ENCODE peak calls at places on chromosome 13, in six cellular contexts. J, L, S, Y, E and B are unnamed samples.

GRCh38 chr13:21541271-21541670 is 62.7 kb downstream of the MICU2 start:
- DNase-seq in J (no peak), L (no peak), S (no peak), Y (no peak), E (no peak), B (no peak)

GRCh38 chr13:107554355-107554905 is 660.9 kb downstream of the LIG4 start:
- DNase-seq in J (no peak), L (no peak), S (no peak), Y (no peak), E (no peak), B (no peak)

GRCh38 chr13:103883152-103883551 is 816.9 kb upstream of the SLC10A2 start:
- DNase-seq in J (peak), L (peak), S (peak), Y (peak), E (peak), B (no peak)

GRCh38 chr13:40639226-40639681 is 27.2 kb downstream of the FOXO1 start:
- DNase-seq in J (peak), L (peak), S (no peak), Y (no peak), E (peak), B (no peak)

GRCh38 chr13:50676602-50677001 is 166.9 kb downstream of the DLEU7 start:
- DNase-seq in J (peak), L (peak), S (no peak), Y (no peak), E (peak), B (no peak)

GRCh38 chr13:75010941-75011340 is 471.0 kb downstream of the TBC1D4 start:
- DNase-seq in J (no peak), L (no peak), S (no peak), Y (no peak), E (no peak), B (no peak)

GRCh38 chr13:85982102-85982501 is 182.9 kb upstream of the SLITRK6 start:
- DNase-seq in J (no peak), L (no peak), S (no peak), Y (no peak), E (no peak), B (no peak)

GRCh38 chr13:72255908-72256307 is 388.9 kb upstream of the DACH1 start:
- DNase-seq in J (peak), L (no peak), S (no peak), Y (no peak), E (peak), B (no peak)

GRCh38 chr13:66077286-66077685 is 1152.8 kb downstream of the PCDH9 start:
- DNase-seq in J (peak), L (no peak), S (no peak), Y (no peak), E (no peak), B (no peak)

GRCh38 chr13:77177646-77178045 is 149.2 kb downstream of the MYCBP2 start:
- DNase-seq in J (no peak), L (no peak), S (no peak), Y (no peak), E (no peak), B (no peak)

GRCh38 chr13:112000888-112001287 is 66.1 kb upstream of the SOX1 start:
- DNase-seq in J (no peak), L (no peak), S (no peak), Y (no peak), E (no peak), B (no peak)

GRCh38 chr13:70905035-70905434 is 796.8 kb upstream of the KLHL1 start:
- DNase-seq in J (peak), L (no peak), S (no peak), Y (no peak), E (peak), B (no peak)

GRCh38 chr13:93146584-93147292 is 79.9 kb upstream of the GPC6 start:
- DNase-seq in J (peak), L (peak), S (no peak), Y (no peak), E (no peak), B (no peak)

GRCh38 chr13:52949744-52950143 is 78.9 kb upstream of the OLFM4 start:
- DNase-seq in J (no peak), L (no peak), S (no peak), Y (no peak), E (no peak), B (no peak)

GRCh38 chr13:107301724-107302374 is 733.9 kb upstream of the ARGLU1 start:
- DNase-seq in J (peak), L (no peak), S (no peak), Y (no peak), E (peak), B (no peak)

GRCh38 chr13:47932953-47933687 is 68.0 kb downstream of the SUCLA2 start:
- DNase-seq in J (peak), L (no peak), S (no peak), Y (no peak), E (no peak), B (no peak)

GRCh38 chr13:94233401-94233800 is 246.1 kb downstream of the DCT start:
- DNase-seq in J (peak), L (peak), S (no peak), Y (peak), E (peak), B (no peak)

GRCh38 chr13:48483589-48483988 is 49.3 kb downstream of the RCBTB2 start:
- DNase-seq in J (no peak), L (no peak), S (no peak), Y (no peak), E (no peak), B (no peak)

GRCh38 chr13:33497146-33497845 is 211.7 kb upstream of the STARD13 start:
- DNase-seq in J (peak), L (no peak), S (no peak), Y (no peak), E (peak), B (no peak)

GRCh38 chr13:99273128-99273527 is 14.9 kb upstream of the GPR18 start:
- DNase-seq in J (no peak), L (no peak), S (no peak), Y (no peak), E (no peak), B (no peak)

GRCh38 chr13:114096811-114097503 is 35.5 kb downstream of the RASA3 start:
- DNase-seq in J (no peak), L (no peak), S (peak), Y (no peak), E (no peak), B (no peak)

GRCh38 chr13:35787937-35788336 is 311.4 kb upstream of the MAB21L1 start:
- DNase-seq in J (no peak), L (no peak), S (no peak), Y (no peak), E (no peak), B (no peak)

GRCh38 chr13:78586706-78587105 is 16.6 kb downstream of the POU4F1 start:
- DNase-seq in J (peak), L (no peak), S (no peak), Y (no peak), E (no peak), B (no peak)

GRCh38 chr13:72004975-72005374 is 138.0 kb upstream of the DACH1 start:
- DNase-seq in J (peak), L (no peak), S (no peak), Y (peak), E (no peak), B (no peak)

GRCh38 chr13:101845501-101846012 is 393.1 kb downstream of the ITGBL1 start:
- DNase-seq in J (no peak), L (no peak), S (no peak), Y (no peak), E (no peak), B (no peak)

GRCh38 chr13:80339578-80339840 is 1.4 kb downstream of the SPRY2 start:
- DNase-seq in J (peak), L (no peak), S (no peak), Y (no peak), E (no peak), B (peak)

GRCh38 chr13:109162248-109163051 is 533.0 kb downstream of the MYO16 start:
- DNase-seq in J (no peak), L (no peak), S (no peak), Y (no peak), E (no peak), B (peak)

GRCh38 chr13:109412232-109412935 is 374.0 kb downstream of the IRS2 start:
- DNase-seq in J (peak), L (no peak), S (no peak), Y (no peak), E (peak), B (no peak)

GRCh38 chr13:49443327-49443688 is 556 bp downstream of the CAB39L start:
- DNase-seq in J (peak), L (no peak), S (no peak), Y (no peak), E (peak), B (peak)

GRCh38 chr13:49838989-49839388 is 46.5 kb upstream of the KPNA3 start:
- DNase-seq in J (no peak), L (no peak), S (no peak), Y (no peak), E (no peak), B (no peak)

GRCh38 chr13:28533441-28534166 is 38.7 kb upstream of the FLT1 start:
- DNase-seq in J (no peak), L (no peak), S (no peak), Y (no peak), E (no peak), B (no peak)

DNA sequence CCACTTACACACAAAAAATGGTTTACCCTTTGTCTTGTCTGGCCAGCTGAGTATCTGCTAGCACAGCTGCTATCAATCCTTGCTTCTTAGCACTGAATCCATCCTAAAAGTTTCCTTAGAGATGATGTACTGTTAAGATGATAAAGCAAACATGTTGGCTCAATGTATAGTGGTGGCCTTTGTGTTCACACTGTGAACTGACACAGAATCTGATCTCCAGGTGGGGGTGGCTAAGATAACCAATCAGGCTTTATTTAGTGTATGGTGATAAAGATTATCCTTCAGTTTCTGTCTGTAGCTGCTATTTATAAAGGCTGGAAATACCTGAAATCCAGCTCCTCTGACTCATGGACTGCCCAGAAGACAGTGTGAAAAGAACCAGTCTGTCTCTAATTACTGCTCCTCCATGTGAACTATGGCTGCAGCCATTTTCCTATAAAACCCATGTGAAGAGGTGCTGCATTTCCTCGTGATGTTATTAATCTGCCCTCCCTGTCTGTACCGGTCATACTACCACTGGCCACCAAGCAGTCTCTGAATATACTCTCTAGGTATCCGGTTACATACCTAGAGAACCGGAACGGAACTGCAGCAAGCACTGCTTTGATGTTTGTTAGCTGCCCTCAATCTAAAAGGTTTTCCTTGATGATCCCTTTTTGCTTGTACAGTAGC is 238.1 kb downstream of the LHFPL6 start:
- DNase-seq in J (no peak), L (no peak), S (no peak), Y (no peak), E (no peak), B (no peak)
- TF ChIP-seq CTCF in J (no peak), L (no peak), S (no peak), Y (no peak), E (no peak), B (no peak)

DNA sequence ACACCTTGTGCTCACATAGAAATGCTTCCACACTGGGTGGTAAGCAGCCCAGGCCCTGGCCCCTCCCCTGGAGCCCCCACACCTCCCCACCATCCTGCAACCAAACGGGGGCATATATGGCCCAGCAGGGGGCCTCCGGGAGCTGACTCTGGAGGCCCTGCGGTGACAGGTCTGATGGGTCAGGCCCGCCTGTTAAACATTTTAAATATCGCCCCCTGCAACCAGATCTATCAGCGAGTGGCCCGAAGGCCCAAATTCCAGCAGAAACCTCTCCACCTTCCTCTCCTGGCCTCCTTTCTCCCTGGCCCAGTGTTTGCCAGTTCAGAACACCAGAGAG is 48.0 kb upstream of the KATNAL1 start:
- DNase-seq in J (no peak), L (no peak), S (peak), Y (no peak), E (peak), B (peak)
- TF ChIP-seq CTCF in J (no peak), L (no peak), S (peak), Y (no peak), E (peak), B (peak)

GRCh38 chr13:42836930-42837329 is 55.5 kb downstream of the FAM216B start:
- DNase-seq in J (peak), L (peak), S (no peak), Y (peak), E (peak), B (no peak)
- TF ChIP-seq CTCF in J (peak), L (peak), S (peak), Y (peak), E (no peak), B (no peak)

DNA sequence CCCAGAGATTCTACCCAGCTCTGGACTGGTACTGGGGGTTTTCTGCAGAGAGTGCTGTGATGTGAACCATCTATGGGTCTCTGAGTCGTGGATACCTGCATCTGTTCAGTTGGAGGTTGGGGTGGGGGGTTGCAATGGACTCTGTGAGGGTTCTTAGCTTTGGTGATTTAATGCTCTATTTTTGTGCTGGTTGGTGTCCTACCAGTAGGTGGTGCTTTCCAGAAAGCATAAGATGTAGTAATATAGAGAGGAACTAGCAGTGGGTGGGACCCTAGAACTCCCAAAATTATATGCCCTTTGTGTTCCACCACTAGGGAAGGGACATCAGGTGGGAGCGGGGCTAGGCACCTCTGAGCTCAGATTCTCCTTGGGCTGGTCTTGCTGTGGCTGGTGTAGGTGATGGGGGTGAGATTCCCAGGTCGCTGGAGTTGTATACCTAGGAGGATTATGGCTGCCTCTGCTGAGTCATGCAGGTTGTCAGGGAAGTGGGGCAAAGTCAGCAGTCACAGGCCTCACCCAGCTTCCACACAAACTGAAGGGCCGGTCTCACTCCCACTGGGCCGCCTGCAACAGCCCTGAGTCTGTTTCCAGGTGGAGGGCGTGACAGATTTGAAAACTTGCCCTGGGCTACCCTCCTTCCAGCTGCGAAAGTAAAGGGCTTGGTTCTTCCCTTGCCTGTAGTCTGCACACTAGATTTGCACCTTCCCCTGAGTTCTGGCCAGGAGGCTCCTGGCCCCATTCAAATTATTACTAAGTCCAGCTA is 573.0 kb upstream of the SLITRK1 start:
- DNase-seq in J (no peak), L (no peak), S (no peak), Y (no peak), E (no peak), B (no peak)
- TF ChIP-seq CTCF in J (no peak), L (no peak), S (no peak), Y (no peak), E (no peak), B (no peak)